ENCODE peak calls at places on chromosomes 5 and 9, in seven cellular contexts. P is cardiac muscle cell, B is astrocyte of the spinal cord, R is posterior cingulate gyrus, M is OCI-M1, C is NCI-H460, F is anterior cingulate cortex. J is an unnamed sample.

GRCh38 chr9:129697956-129698757 is 32.7 kb downstream of the PRRX2 start:
- DNase-seq in P (peak), B (no peak), R (no peak), M (no peak), C (no peak), F (no peak), J (no peak)

GRCh38 chr5:15191012-15191411 is 309.0 kb upstream of the FBXL7 start:
- DNase-seq in P (peak), B (no peak), R (no peak), M (no peak), C (no peak), F (no peak), J (no peak)

GRCh38 chr9:112110094-112110772 is 64.9 kb downstream of the SUSD1 start:
- DNase-seq in P (no peak), B (no peak), R (no peak), M (no peak), C (no peak), F (no peak), J (no peak)

GRCh38 chr9:93060746-93061259 is 2.3 kb downstream of the SUSD3 start:
- DNase-seq in P (peak), B (no peak), R (no peak), M (no peak), C (no peak), F (no peak), J (no peak)

GRCh38 chr9:126617740-126618133 is 4.0 kb downstream of the LMX1B start:
- DNase-seq in P (no peak), B (no peak), R (peak), M (no peak), C (no peak), F (no peak), J (no peak)

GRCh38 chr9:137454506-137455360 is 4.4 kb downstream of the NSMF start:
- DNase-seq in P (no peak), B (no peak), R (peak), M (no peak), C (no peak), F (no peak), J (peak)

GRCh38 chr5:68317641-68318040 is 102.1 kb downstream of the PIK3R1 start:
- DNase-seq in P (no peak), B (no peak), R (no peak), M (no peak), C (no peak), F (no peak), J (peak)

GRCh38 chr5:66982514-66982913 is 214.1 kb downstream of the CD180 start:
- DNase-seq in P (no peak), B (no peak), R (no peak), M (no peak), C (no peak), F (no peak), J (no peak)

GRCh38 chr5:67156976-67157583 is 39.5 kb downstream of the CD180 start:
- DNase-seq in P (peak), B (peak), R (no peak), M (peak), C (peak), F (no peak), J (peak)

GRCh38 chr9:35611230-35611797 is 6.3 kb downstream of the TESK1 start:
- DNase-seq in P (peak), B (peak), R (peak), M (peak), C (peak), F (peak), J (peak)

GRCh38 chr5:2903451-2904395 is 152.2 kb upstream of the IRX2 start:
- DNase-seq in P (no peak), B (no peak), R (no peak), M (no peak), C (no peak), F (no peak), J (no peak)

GRCh38 chr9:124443625-124444024 is 6.6 kb upstream of the ADGRD2 start:
- DNase-seq in P (no peak), B (no peak), R (no peak), M (no peak), C (no peak), F (no peak), J (no peak)

GRCh38 chr5:135593141-135593540 is 14.3 kb upstream of the CXCL14 start:
- DNase-seq in P (no peak), B (no peak), R (no peak), M (no peak), C (no peak), F (no peak), J (no peak)

GRCh38 chr5:82901281-82901888 is 175.8 kb downstream of the TMEM167A start:
- DNase-seq in P (peak), B (no peak), R (no peak), M (peak), C (no peak), F (no peak), J (no peak)

GRCh38 chr5:108379722-108380530 is 2.0 kb downstream of the FBXL17 start:
- DNase-seq in P (no peak), B (peak), R (no peak), M (peak), C (no peak), F (no peak), J (peak)

GRCh38 chr5:132263548-132264261 is 6.2 kb downstream of the PDLIM4 start:
- DNase-seq in P (peak), B (peak), R (no peak), M (no peak), C (no peak), F (no peak), J (no peak)

GRCh38 chr9:14251146-14252071 is 62.5 kb downstream of the NFIB start:
- DNase-seq in P (peak), B (peak), R (peak), M (no peak), C (peak), F (peak), J (peak)

GRCh38 chr5:1762121-1762877 is 37.3 kb downstream of the MRPL36 start:
- DNase-seq in P (no peak), B (no peak), R (no peak), M (no peak), C (no peak), F (no peak), J (no peak)

GRCh38 chr5:171755354-171755821 is 30.2 kb upstream of the SMIM23 start:
- DNase-seq in P (no peak), B (no peak), R (no peak), M (no peak), C (no peak), F (no peak), J (no peak)

GRCh38 chr9:19162026-19162366 is 34.7 kb upstream of the PLIN2 start:
- DNase-seq in P (no peak), B (no peak), R (no peak), M (no peak), C (no peak), F (no peak), J (no peak)

GRCh38 chr5:53323511-53323910 is 156.9 kb upstream of the FST start:
- DNase-seq in P (no peak), B (no peak), R (no peak), M (no peak), C (no peak), F (no peak), J (no peak)

GRCh38 chr9:6354072-6354686 is 26.0 kb downstream of the TPD52L3 start:
- DNase-seq in P (peak), B (peak), R (no peak), M (peak), C (peak), F (no peak), J (peak)

GRCh38 chr5:135310328-135310989 is 88.6 kb downstream of the MACROH2A1 start:
- DNase-seq in P (peak), B (peak), R (no peak), M (peak), C (no peak), F (no peak), J (peak)

GRCh38 chr5:33975846-33976245 is 8.6 kb downstream of the SLC45A2 start:
- DNase-seq in P (peak), B (peak), R (no peak), M (no peak), C (no peak), F (no peak), J (peak)

GRCh38 chr5:110735545-110735944 is 3.3 kb upstream of the SLC25A46 start:
- DNase-seq in P (no peak), B (no peak), R (no peak), M (peak), C (no peak), F (no peak), J (no peak)

GRCh38 chr5:125200842-125201373 is 454.5 kb upstream of the ZNF608 start:
- DNase-seq in P (no peak), B (no peak), R (no peak), M (no peak), C (no peak), F (no peak), J (no peak)

GRCh38 chr5:32138839-32139493 is 35.2 kb downstream of the GOLPH3 start:
- DNase-seq in P (peak), B (no peak), R (peak), M (no peak), C (no peak), F (no peak), J (no peak)